ENCODE peak calls at places on chromosomes 5 and 9, in five cellular contexts. C is C1 segment of cervical spinal cord; J is stimulated activated CD8-positive, alpha-beta memory T cell treated with anti-CD3 and anti-CD28 coated beads, Interleukin-7, amount 100 ng/mL, for 1 hour; M is fibroblast of lung; R is cardiac muscle cell. N is an unnamed sample.

GRCh38 chr5:79396265-79396664 is 117.7 kb downstream of the HOMER1 start:
- DNase-seq in C (no peak), J (no peak), M (peak; percentile 5), R (peak; percentile 12), N (no peak)

GRCh38 chr5:90968319-90968718 is 409.7 kb downstream of the ADGRV1 start:
- DNase-seq in C (no peak), J (no peak), M (no peak), R (peak; percentile 47), N (no peak)

GRCh38 chr5:35924122-35924949 is 14.1 kb downstream of the CAPSL start:
- DNase-seq in C (no peak), J (no peak), M (peak; percentile 47), R (peak; percentile 57), N (no peak)

GRCh38 chr9:101138516-101138915 is 110.0 kb downstream of the PLPPR1 start:
- DNase-seq in C (no peak), J (no peak), M (no peak), R (no peak), N (no peak)

GRCh38 chr5:73274870-73275756 is 102.1 kb downstream of the TMEM174 start:
- DNase-seq in C (peak; percentile 88), J (no peak), M (no peak), R (peak; percentile 12), N (no peak)

GRCh38 chr9:28234899-28235277 is 661.6 kb upstream of the C9orf72 start:
- DNase-seq in C (no peak), J (no peak), M (peak; percentile 84), R (peak; percentile 64), N (no peak)

GRCh38 chr5:32251864-32252458 is 60.8 kb downstream of the MTMR12 start:
- DNase-seq in C (no peak), J (no peak), M (peak; percentile 24), R (peak; percentile 33), N (no peak)

GRCh38 chr9:114271556-114272510 is 51.1 kb upstream of the ORM1 start:
- DNase-seq in C (peak; percentile 15), J (no peak), M (peak; percentile 72), R (peak; percentile 75), N (no peak)

GRCh38 chr5:1763960-1764605 is 35.6 kb downstream of the MRPL36 start:
- DNase-seq in C (no peak), J (no peak), M (no peak), R (no peak), N (no peak)

GRCh38 chr5:136046231-136046630 is 17.4 kb downstream of the TGFBI start:
- DNase-seq in C (no peak), J (no peak), M (no peak), R (no peak), N (no peak)

GRCh38 chr5:137516251-137516797 is 17.2 kb upstream of the SPOCK1 start:
- DNase-seq in C (no peak), J (no peak), M (no peak), R (no peak), N (no peak)

GRCh38 chr9:93246111-93246510 is 62.2 kb downstream of the WNK2 start:
- DNase-seq in C (peak; percentile 14), J (no peak), M (no peak), R (no peak), N (no peak)

GRCh38 chr9:104992696-104993095 is 64.7 kb upstream of the ABCA1 start:
- DNase-seq in C (no peak), J (no peak), M (peak; percentile 67), R (peak; percentile 53), N (no peak)

GRCh38 chr9:115717298-115717697 is 436.3 kb upstream of the PAPPA start:
- DNase-seq in C (no peak), J (no peak), M (peak; percentile 64), R (no peak), N (no peak)

GRCh38 chr9:27945386-27945785 is 372.1 kb upstream of the C9orf72 start:
- DNase-seq in C (no peak), J (no peak), M (no peak), R (no peak), N (no peak)

GRCh38 chr9:24516463-24516862 is 29.2 kb downstream of the IZUMO3 start:
- DNase-seq in C (no peak), J (no peak), M (no peak), R (no peak), N (no peak)

GRCh38 chr9:4741365-4742031 is 496 bp upstream of the AK3 start:
- DNase-seq in C (peak; percentile 57), J (no peak), M (peak; percentile 4), R (peak; percentile 32), N (no peak)

GRCh38 chr9:89097219-89097618 is 81.4 kb downstream of the SHC3 start:
- DNase-seq in C (no peak), J (no peak), M (no peak), R (no peak), N (no peak)

GRCh38 chr5:76040806-76041205 is 42.4 kb upstream of the SV2C start:
- DNase-seq in C (no peak), J (no peak), M (no peak), R (no peak), N (no peak)

GRCh38 chr5:73464016-73464745 is 15.6 kb upstream of the FOXD1 start:
- DNase-seq in C (no peak), J (no peak), M (peak; percentile 75), R (peak; percentile 54), N (no peak)

GRCh38 chr9:6564370-6564769 is 81.2 kb downstream of the GLDC start:
- DNase-seq in C (no peak), J (no peak), M (peak; percentile 18), R (peak; percentile 77), N (no peak)

GRCh38 chr5:152349683-152350526 is 55.2 kb downstream of the NMUR2 start:
- DNase-seq in C (peak; percentile 17), J (peak; percentile 0), M (peak; percentile 24), R (peak; percentile 51), N (no peak)

GRCh38 chr9:36074870-36075532 is 38.3 kb downstream of the RECK start:
- DNase-seq in C (no peak), J (no peak), M (peak; percentile 94), R (peak; percentile 93), N (peak; percentile 6)

GRCh38 chr9:136538599-136539426 is 7.0 kb downstream of the NOTCH1 start:
- DNase-seq in C (no peak), J (no peak), M (no peak), R (peak; percentile 21), N (no peak)

GRCh38 chr5:126967808-126968466 is 62.4 kb downstream of the MARCHF3 start:
- DNase-seq in C (no peak), J (no peak), M (no peak), R (peak; percentile 48), N (no peak)

GRCh38 chr5:119452373-119453044 is at the start of gene HSD17B4:
- DNase-seq in C (peak; percentile 88), J (peak; percentile 47), M (peak; percentile 88), R (peak; percentile 91), N (peak; percentile 51)

GRCh38 chr5:138354926-138355378 is 2.5 kb downstream of the KDM3B start:
- DNase-seq in C (peak; percentile 66), J (no peak), M (peak; percentile 68), R (peak; percentile 78), N (no peak)

GRCh38 chr5:122312670-122312988 is 592 bp downstream of the SNCAIP start:
- DNase-seq in C (peak; percentile 41), J (no peak), M (peak; percentile 34), R (peak; percentile 45), N (no peak)

GRCh38 chr5:57478826-57479225 is 3.8 kb downstream of the ACTBL2 start:
- DNase-seq in C (no peak), J (no peak), M (no peak), R (no peak), N (no peak)

GRCh38 chr5:111349429-111349828 is 125.2 kb downstream of the CAMK4 start:
- DNase-seq in C (no peak), J (no peak), M (no peak), R (no peak), N (no peak)